ENCODE peak calls at places on chromosomes 6 and 20, in five cellular contexts. F, U, Z, C and N are unnamed samples.

GRCh38 chr20:64121586-64121985 is 14.2 kb upstream of the NPBWR2 start:
- DNase-seq in F (no peak), Z (no peak), U (no peak), C (no peak), N (no peak)

GRCh38 chr6:48490658-48491057 is 379.7 kb upstream of the PTCHD4 start:
- DNase-seq in Z (no peak), U (no peak), C (no peak), F (no peak), N (no peak)

GRCh38 chr6:17938885-17939284 is 48.5 kb downstream of the KIF13A start:
- DNase-seq in Z (no peak), U (no peak), F (peak), C (no peak), N (no peak)

GRCh38 chr6:74735304-74735703 is 470.5 kb downstream of the COL12A1 start:
- DNase-seq in C (no peak), F (peak), U (peak), Z (no peak), N (no peak)

GRCh38 chr20:60589624-60590023 is 631.4 kb downstream of the CDH26 start:
- DNase-seq in U (no peak), C (no peak), F (no peak), Z (no peak), N (peak)

GRCh38 chr6:4819706-4820283 is 43.6 kb downstream of the CDYL start:
- DNase-seq in U (no peak), F (peak), C (no peak), Z (no peak), N (no peak)

GRCh38 chr6:79789843-79790242 is 157.5 kb downstream of the ELOVL4 start:
- DNase-seq in Z (no peak), C (no peak), F (no peak), U (no peak), N (no peak)

GRCh38 chr20:40651121-40651520 is 37.9 kb downstream of the MAFB start:
- DNase-seq in U (no peak), Z (no peak), C (no peak), F (peak), N (no peak)

GRCh38 chr6:97174471-97174870 is 108.5 kb downstream of the MMS22L start:
- DNase-seq in C (no peak), Z (no peak), U (no peak), F (no peak), N (no peak)